ENCODE peak calls at places on chromosome 1, in nine cellular contexts. H, E, B, X, J, V, D, Y and R are unnamed samples.
A peak's percentile ranks its signal among the peaks of the same experiment; 100 is the strongest.

GRCh38 chr1:109570414-109570813 is 22.0 kb downstream of the GNAI3 start:
- DNase-seq in H (no peak), Y (no peak), X (no peak), J (no peak), E (no peak), D (no peak), V (no peak), B (no peak), R (no peak)

GRCh38 chr1:1221887-1222574 is 8.1 kb upstream of the TNFRSF4 start:
- DNase-seq in Y (no peak), V (no peak), E (no peak), B (no peak), J (no peak), D (no peak), H (no peak), X (no peak), R (no peak)

GRCh38 chr1:107056426-107057196 is at the start of gene PRMT6:
- DNase-seq in J (peak; percentile 93), H (peak; percentile 86), B (peak; percentile 54), E (peak; percentile 87), D (peak; percentile 81), V (peak; percentile 62), X (peak; percentile 80), Y (peak; percentile 84), R (peak; percentile 84)

GRCh38 chr1:14897080-14897449 is 256.5 kb upstream of the TMEM51 start:
- DNase-seq in E (no peak), J (no peak), X (no peak), H (no peak), B (no peak), V (no peak), D (no peak), Y (no peak), R (no peak)

GRCh38 chr1:184929711-184930202 is 44.6 kb downstream of the NIBAN1 start:
- DNase-seq in Y (no peak), X (no peak), H (peak; percentile 45), D (no peak), J (no peak), B (no peak), V (no peak), E (no peak), R (no peak)

GRCh38 chr1:244599937-244600350 is 53.0 kb upstream of the DESI2 start:
- DNase-seq in J (peak; percentile 78), E (no peak), H (no peak), B (no peak), V (no peak), D (peak; percentile 37), Y (peak; percentile 79), X (peak; percentile 54), R (no peak)

GRCh38 chr1:243927401-243927800 is 77.4 kb upstream of the AKT3 start:
- DNase-seq in V (no peak), H (no peak), D (no peak), B (no peak), X (no peak), E (no peak), J (no peak), Y (no peak), R (no peak)

GRCh38 chr1:173202430-173203145 is 4.5 kb downstream of the TNFSF4 start:
- DNase-seq in V (no peak), J (no peak), D (peak; percentile 8), Y (peak; percentile 39), B (no peak), X (no peak), H (peak; percentile 5), E (peak; percentile 56), R (no peak)

GRCh38 chr1:109790735-109791494 is 27.2 kb upstream of the EPS8L3 start:
- DNase-seq in V (peak; percentile 98), J (peak; percentile 90), B (no peak), E (peak; percentile 55), X (peak; percentile 73), H (no peak), D (peak; percentile 73), Y (peak; percentile 91), R (peak; percentile 77)

GRCh38 chr1:109927908-109928307 is 17.3 kb downstream of the CSF1 start:
- DNase-seq in H (no peak), B (no peak), X (no peak), Y (no peak), E (peak; percentile 89), J (no peak), D (no peak), V (no peak), R (peak; percentile 94)

GRCh38 chr1:4617506-4617905 is 36.9 kb upstream of the AJAP1 start:
- DNase-seq in H (no peak), X (no peak), E (no peak), Y (no peak), D (no peak), B (no peak), J (no peak), V (no peak), R (no peak)

GRCh38 chr1:4422496-4423289 is 231.7 kb upstream of the AJAP1 start:
- DNase-seq in X (no peak), J (peak; percentile 24), H (no peak), Y (no peak), V (no peak), E (no peak), D (no peak), B (no peak), R (no peak)

GRCh38 chr1:59605761-59606160 is 209.0 kb upstream of the HOOK1 start:
- DNase-seq in Y (no peak), B (no peak), J (no peak), V (no peak), E (no peak), X (no peak), D (no peak), H (no peak), R (no peak)

GRCh38 chr1:199612976-199613774 is 414.3 kb upstream of the NR5A2 start:
- DNase-seq in E (no peak), D (no peak), J (no peak), H (no peak), B (no peak), Y (no peak), X (no peak), V (peak; percentile 63), R (no peak)

GRCh38 chr1:175715791-175716190 is 27.6 kb downstream of the TNR start:
- DNase-seq in E (no peak), D (no peak), H (no peak), Y (no peak), V (no peak), B (no peak), J (no peak), X (no peak), R (no peak)

GRCh38 chr1:244102471-244102870 is 51.4 kb downstream of the ZBTB18 start:
- DNase-seq in D (no peak), H (no peak), B (no peak), V (no peak), E (no peak), Y (no peak), J (no peak), X (no peak), R (no peak)

GRCh38 chr1:13494025-13494424 is 19.8 kb downstream of the LRRC38 start:
- DNase-seq in X (no peak), D (no peak), E (no peak), J (no peak), Y (peak; percentile 9), V (peak; percentile 17), B (no peak), H (no peak), R (no peak)

GRCh38 chr1:119080586-119080985 is 59.9 kb downstream of the WARS2 start:
- DNase-seq in J (no peak), E (no peak), B (no peak), V (no peak), D (no peak), X (no peak), H (no peak), Y (no peak), R (peak; percentile 74)